ENCODE peak calls at places on chromosomes 6 and 20, in seven cellular contexts. One of them, this sample, is unnamed.

GRCh38 chr6:115078555-115078954 is 735.7 kb upstream of the HS3ST5 start:
- DNase-seq in ovary: no peak
- DNase-seq in K562: no peak
- DNase-seq in GM12878: no peak
- DNase-seq in stomach: no peak
- DNase-seq in H9: no peak
- DNase-seq in fibroblast of lung: no peak
- DNase-seq in this sample: no peak

GRCh38 chr6:89412071-89413005 is at the start of gene RRAGD:
- DNase-seq in fibroblast of lung: no peak
- DNase-seq in K562: no peak
- DNase-seq in ovary: peak
- DNase-seq in H9: peak
- DNase-seq in GM12878: no peak
- DNase-seq in stomach: peak
- DNase-seq in this sample: peak

GRCh38 chr6:20693466-20694063 is 159.3 kb downstream of the CDKAL1 start:
- DNase-seq in H9: no peak
- DNase-seq in fibroblast of lung: peak
- DNase-seq in ovary: no peak
- DNase-seq in stomach: no peak
- DNase-seq in K562: no peak
- DNase-seq in GM12878: no peak
- DNase-seq in this sample: no peak

GRCh38 chr6:30323806-30324205 is 2.9 kb upstream of the TRIM39 start:
- DNase-seq in stomach: no peak
- DNase-seq in K562: peak
- DNase-seq in fibroblast of lung: no peak
- DNase-seq in H9: no peak
- DNase-seq in GM12878: no peak
- DNase-seq in ovary: no peak
- DNase-seq in this sample: no peak

GRCh38 chr6:39221746-39222641 is 7.3 kb downstream of the KCNK5 start:
- DNase-seq in ovary: no peak
- DNase-seq in fibroblast of lung: no peak
- DNase-seq in GM12878: no peak
- DNase-seq in K562: peak
- DNase-seq in stomach: no peak
- DNase-seq in H9: peak
- DNase-seq in this sample: no peak

GRCh38 chr6:71478834-71479541 is 190.4 kb downstream of the OGFRL1 start:
- DNase-seq in K562: no peak
- DNase-seq in fibroblast of lung: peak
- DNase-seq in stomach: no peak
- DNase-seq in H9: no peak
- DNase-seq in GM12878: no peak
- DNase-seq in ovary: no peak
- DNase-seq in this sample: no peak

GRCh38 chr20:61704661-61705060 is 361.0 kb downstream of the TAF4 start:
- DNase-seq in K562: no peak
- DNase-seq in fibroblast of lung: no peak
- DNase-seq in GM12878: no peak
- DNase-seq in H9: no peak
- DNase-seq in ovary: no peak
- DNase-seq in stomach: no peak
- DNase-seq in this sample: no peak

GRCh38 chr20:50436696-50437095 is 73.5 kb upstream of the PTPN1 start:
- DNase-seq in GM12878: no peak
- DNase-seq in fibroblast of lung: no peak
- DNase-seq in H9: no peak
- DNase-seq in ovary: no peak
- DNase-seq in K562: no peak
- DNase-seq in stomach: no peak
- DNase-seq in this sample: no peak

GRCh38 chr6:22041797-22042489 is 254.9 kb downstream of the PRL start:
- DNase-seq in H9: no peak
- DNase-seq in ovary: no peak
- DNase-seq in fibroblast of lung: peak
- DNase-seq in stomach: no peak
- DNase-seq in GM12878: no peak
- DNase-seq in K562: no peak
- DNase-seq in this sample: no peak

GRCh38 chr20:21113697-21114096 is 7.5 kb upstream of the LINC00237 start:
- DNase-seq in ovary: no peak
- DNase-seq in stomach: no peak
- DNase-seq in GM12878: no peak
- DNase-seq in K562: no peak
- DNase-seq in fibroblast of lung: no peak
- DNase-seq in H9: no peak
- DNase-seq in this sample: no peak

GRCh38 chr6:127154509-127154908 is 36.0 kb downstream of the RSPO3 start:
- DNase-seq in H9: no peak
- DNase-seq in stomach: no peak
- DNase-seq in GM12878: no peak
- DNase-seq in K562: no peak
- DNase-seq in fibroblast of lung: no peak
- DNase-seq in ovary: no peak
- DNase-seq in this sample: no peak

GRCh38 chr6:148907573-148907972 is 160.7 kb downstream of the UST start:
- DNase-seq in fibroblast of lung: no peak
- DNase-seq in ovary: no peak
- DNase-seq in GM12878: no peak
- DNase-seq in K562: no peak
- DNase-seq in H9: no peak
- DNase-seq in stomach: no peak
- DNase-seq in this sample: no peak

GRCh38 chr6:36129889-36130671 is at the start of gene MAPK13:
- DNase-seq in H9: peak
- DNase-seq in fibroblast of lung: no peak
- DNase-seq in GM12878: no peak
- DNase-seq in stomach: peak
- DNase-seq in K562: no peak
- DNase-seq in ovary: no peak
- DNase-seq in this sample: no peak

GRCh38 chr6:167157414-167157813 is 366 bp downstream of the GPR31 start:
- DNase-seq in stomach: no peak
- DNase-seq in ovary: no peak
- DNase-seq in H9: no peak
- DNase-seq in K562: no peak
- DNase-seq in GM12878: no peak
- DNase-seq in fibroblast of lung: no peak
- DNase-seq in this sample: no peak

GRCh38 chr6:58198301-58198700 is 880.9 kb downstream of the PRIM2 start:
- DNase-seq in GM12878: no peak
- DNase-seq in K562: no peak
- DNase-seq in H9: no peak
- DNase-seq in fibroblast of lung: peak
- DNase-seq in ovary: no peak
- DNase-seq in stomach: no peak
- DNase-seq in this sample: no peak

GRCh38 chr6:131755597-131755996 is 44.8 kb upstream of the CTAGE9 start:
- DNase-seq in ovary: no peak
- DNase-seq in GM12878: no peak
- DNase-seq in H9: no peak
- DNase-seq in fibroblast of lung: peak
- DNase-seq in stomach: no peak
- DNase-seq in K562: no peak
- DNase-seq in this sample: no peak

GRCh38 chr6:137823826-137824501 is 43.1 kb upstream of the TNFAIP3 start:
- DNase-seq in stomach: peak
- DNase-seq in GM12878: no peak
- DNase-seq in H9: no peak
- DNase-seq in K562: peak
- DNase-seq in ovary: peak
- DNase-seq in fibroblast of lung: peak
- DNase-seq in this sample: peak
- H3K27ac ChIP-seq in stomach: peak
- H3K27ac ChIP-seq in GM12878: no peak
- H3K27ac ChIP-seq in H9: no peak
- H3K27ac ChIP-seq in K562: peak
- H3K27ac ChIP-seq in ovary: peak
- H3K27ac ChIP-seq in fibroblast of lung: peak
- H3K27ac ChIP-seq in this sample: peak

GRCh38 chr6:170378502-170378901 is 71.9 kb downstream of the FAM120B start:
- DNase-seq in ovary: no peak
- DNase-seq in K562: no peak
- DNase-seq in fibroblast of lung: no peak
- DNase-seq in GM12878: no peak
- DNase-seq in H9: no peak
- DNase-seq in stomach: no peak
- DNase-seq in this sample: no peak
- TF ChIP-seq CTCF in ovary: no peak
- TF ChIP-seq CTCF in K562: no peak
- TF ChIP-seq CTCF in fibroblast of lung: no peak
- TF ChIP-seq CTCF in GM12878: no peak
- TF ChIP-seq CTCF in H9: no peak
- TF ChIP-seq CTCF in stomach: no peak
- TF ChIP-seq CTCF in this sample: no peak

GRCh38 chr6:82976179-82976578 is 89.5 kb downstream of the UBE3D start:
- DNase-seq in H9: no peak
- DNase-seq in stomach: no peak
- DNase-seq in fibroblast of lung: no peak
- DNase-seq in ovary: no peak
- DNase-seq in K562: no peak
- DNase-seq in GM12878: no peak
- DNase-seq in this sample: no peak
- H3K27ac ChIP-seq in H9: no peak
- H3K27ac ChIP-seq in stomach: no peak
- H3K27ac ChIP-seq in fibroblast of lung: no peak
- H3K27ac ChIP-seq in ovary: no peak
- H3K27ac ChIP-seq in K562: no peak
- H3K27ac ChIP-seq in GM12878: no peak
- H3K27ac ChIP-seq in this sample: no peak

GRCh38 chr6:43497129-43497396 is 13.1 kb downstream of the LRRC73 start:
- DNase-seq in H9: no peak
- DNase-seq in ovary: no peak
- DNase-seq in GM12878: no peak
- DNase-seq in fibroblast of lung: no peak
- DNase-seq in K562: no peak
- DNase-seq in stomach: no peak
- DNase-seq in this sample: no peak

GRCh38 chr6:43494766-43495165 is 15.4 kb downstream of the LRRC73 start:
- DNase-seq in K562: no peak
- DNase-seq in H9: no peak
- DNase-seq in fibroblast of lung: no peak
- DNase-seq in stomach: no peak
- DNase-seq in GM12878: no peak
- DNase-seq in ovary: no peak
- DNase-seq in this sample: no peak

GRCh38 chr6:43497694-43498093 is 12.5 kb downstream of the LRRC73 start:
- DNase-seq in H9: no peak
- DNase-seq in K562: no peak
- DNase-seq in ovary: no peak
- DNase-seq in fibroblast of lung: no peak
- DNase-seq in GM12878: no peak
- DNase-seq in stomach: no peak
- DNase-seq in this sample: no peak

GRCh38 chr6:43495409-43495941 is 14.7 kb downstream of the LRRC73 start:
- DNase-seq in H9: no peak
- DNase-seq in ovary: no peak
- DNase-seq in K562: no peak
- DNase-seq in fibroblast of lung: no peak
- DNase-seq in GM12878: no peak
- DNase-seq in stomach: no peak
- DNase-seq in this sample: no peak

DNA sequence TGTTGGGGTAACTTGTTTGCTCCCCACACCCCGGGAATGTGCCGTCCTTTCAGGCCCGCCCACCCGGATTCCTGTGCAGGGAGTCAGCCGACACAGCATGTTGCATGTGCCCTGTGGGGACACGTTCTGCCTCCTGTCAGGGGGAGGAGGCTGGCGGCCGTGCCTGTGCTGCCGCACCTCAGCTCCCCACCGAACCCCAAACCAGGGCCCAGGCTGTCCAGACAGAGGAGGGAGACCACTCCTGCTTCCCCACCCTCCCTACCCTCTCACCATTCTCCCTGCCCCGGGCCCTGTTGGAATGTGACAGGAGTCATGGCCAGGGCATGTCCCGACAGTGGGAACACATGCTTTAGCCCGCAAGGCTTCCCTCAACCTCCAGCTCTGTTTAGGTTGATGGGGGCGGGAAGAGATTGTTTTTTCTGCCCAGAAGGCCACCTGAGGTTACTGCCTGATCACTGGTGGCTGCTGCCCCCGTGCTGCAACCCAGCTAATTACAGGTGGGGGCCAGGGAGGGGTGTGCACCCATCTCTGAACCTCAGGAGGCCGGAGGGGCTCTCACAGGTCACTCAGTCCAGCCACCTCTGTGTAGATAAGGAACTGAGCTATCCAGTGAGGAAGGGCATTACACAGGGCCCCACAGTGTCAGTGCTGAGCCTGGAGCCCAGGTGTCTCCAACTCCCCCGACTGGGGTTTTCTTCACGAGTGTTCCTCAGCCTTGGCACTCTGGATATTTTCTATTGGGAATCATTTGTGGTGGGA is 13.6 kb downstream of the LRRC73 start:
- DNase-seq in fibroblast of lung: peak
- DNase-seq in stomach: no peak
- DNase-seq in H9: peak
- DNase-seq in GM12878: no peak
- DNase-seq in K562: peak
- DNase-seq in ovary: no peak
- DNase-seq in this sample: no peak
- TF ChIP-seq CTCF in fibroblast of lung: peak
- TF ChIP-seq CTCF in stomach: peak
- TF ChIP-seq CTCF in H9: peak
- TF ChIP-seq CTCF in GM12878: peak
- TF ChIP-seq CTCF in K562: peak
- TF ChIP-seq CTCF in ovary: peak
- TF ChIP-seq CTCF in this sample: peak

DNA sequence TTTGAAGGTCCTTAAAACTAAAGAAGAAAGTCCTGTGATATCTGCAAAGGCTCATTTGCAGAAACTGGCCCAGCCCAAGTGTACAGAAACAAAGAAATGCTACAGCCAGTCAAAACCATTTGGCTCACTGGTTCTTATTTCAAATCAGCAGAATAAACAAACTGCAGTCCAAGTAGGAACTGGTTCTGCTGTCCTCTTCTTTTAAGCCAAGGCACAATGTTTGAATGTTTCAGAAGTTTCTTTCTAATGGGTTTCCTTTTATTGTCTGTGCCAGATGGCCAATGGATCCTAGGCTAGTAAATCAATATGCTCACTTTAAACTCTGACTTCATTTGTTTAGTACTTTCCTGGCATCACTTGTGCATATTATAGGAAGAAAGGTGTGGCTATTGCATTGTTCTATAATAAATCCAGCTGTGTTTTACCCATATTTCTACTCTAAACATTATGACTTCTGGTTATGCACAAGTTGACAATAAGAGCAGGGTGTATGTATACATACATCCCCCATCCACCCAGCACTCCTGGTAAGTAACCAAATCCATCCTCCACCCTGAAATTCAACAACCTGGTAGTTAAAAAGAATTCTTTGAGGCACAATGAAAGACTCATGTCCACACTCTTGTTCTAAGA is 99.7 kb upstream of the PLCB4 start:
- DNase-seq in ovary: no peak
- DNase-seq in K562: no peak
- DNase-seq in fibroblast of lung: no peak
- DNase-seq in GM12878: no peak
- DNase-seq in H9: no peak
- DNase-seq in stomach: no peak
- DNase-seq in this sample: no peak
- H3K27ac ChIP-seq in ovary: no peak
- H3K27ac ChIP-seq in K562: no peak
- H3K27ac ChIP-seq in fibroblast of lung: no peak
- H3K27ac ChIP-seq in GM12878: no peak
- H3K27ac ChIP-seq in H9: no peak
- H3K27ac ChIP-seq in stomach: peak
- H3K27ac ChIP-seq in this sample: peak

GRCh38 chr6:142071981-142072380 is 60.7 kb upstream of the GJE1 start:
- DNase-seq in K562: no peak
- DNase-seq in H9: peak
- DNase-seq in GM12878: no peak
- DNase-seq in stomach: no peak
- DNase-seq in fibroblast of lung: no peak
- DNase-seq in ovary: no peak
- DNase-seq in this sample: no peak
- TF ChIP-seq CTCF in K562: peak
- TF ChIP-seq CTCF in H9: peak
- TF ChIP-seq CTCF in GM12878: no peak
- TF ChIP-seq CTCF in stomach: no peak
- TF ChIP-seq CTCF in fibroblast of lung: no peak
- TF ChIP-seq CTCF in ovary: no peak
- TF ChIP-seq CTCF in this sample: no peak